ENCODE peak calls at places on chromosome 1, in ten cellular contexts. One of them, this sample, is unnamed.

GRCh38 chr1:48530727-48531351 is 58.8 kb upstream of the SPATA6 start:
- DNase-seq in NCI-H69: peak; percentile 89
- DNase-seq in heart right ventricle: peak; percentile 8
- DNase-seq in substantia nigra: peak; percentile 42
- DNase-seq in GDM1: peak; percentile 17
- DNase-seq in epithelial cell of proximal tubule: no peak
- DNase-seq in GM04503: no peak
- DNase-seq in SHP77: peak; percentile 71
- DNase-seq in AML-193: peak; percentile 46
- DNase-seq in cardiac fibroblast: peak; percentile 29
- DNase-seq in this sample: peak; percentile 93

GRCh38 chr1:209363112-209363511 is 220.4 kb upstream of the CAMK1G start:
- DNase-seq in NCI-H69: peak; percentile 71
- DNase-seq in heart right ventricle: no peak
- DNase-seq in substantia nigra: no peak
- DNase-seq in GDM1: no peak
- DNase-seq in epithelial cell of proximal tubule: no peak
- DNase-seq in GM04503: no peak
- DNase-seq in SHP77: no peak
- DNase-seq in AML-193: no peak
- DNase-seq in cardiac fibroblast: no peak
- DNase-seq in this sample: no peak

GRCh38 chr1:114032271-114033218 is 53.3 kb downstream of the OLFML3 start:
- DNase-seq in NCI-H69: no peak
- DNase-seq in heart right ventricle: no peak
- DNase-seq in substantia nigra: no peak
- DNase-seq in GDM1: no peak
- DNase-seq in epithelial cell of proximal tubule: no peak
- DNase-seq in GM04503: peak; percentile 51
- DNase-seq in SHP77: no peak
- DNase-seq in AML-193: no peak
- DNase-seq in cardiac fibroblast: peak; percentile 80
- DNase-seq in this sample: no peak

GRCh38 chr1:93734999-93735398 is 53.4 kb upstream of the BCAR3 start:
- DNase-seq in NCI-H69: no peak
- DNase-seq in heart right ventricle: no peak
- DNase-seq in substantia nigra: no peak
- DNase-seq in GDM1: no peak
- DNase-seq in epithelial cell of proximal tubule: no peak
- DNase-seq in GM04503: no peak
- DNase-seq in SHP77: no peak
- DNase-seq in AML-193: no peak
- DNase-seq in cardiac fibroblast: no peak
- DNase-seq in this sample: no peak

GRCh38 chr1:36115200-36115669 is 9.8 kb downstream of the COL8A2 start:
- DNase-seq in NCI-H69: peak; percentile 64
- DNase-seq in heart right ventricle: no peak
- DNase-seq in substantia nigra: peak; percentile 20
- DNase-seq in GDM1: no peak
- DNase-seq in epithelial cell of proximal tubule: no peak
- DNase-seq in GM04503: peak; percentile 79
- DNase-seq in SHP77: peak; percentile 14
- DNase-seq in AML-193: no peak
- DNase-seq in cardiac fibroblast: peak; percentile 45
- DNase-seq in this sample: no peak

GRCh38 chr1:234486858-234487830 is 8.2 kb upstream of the TARBP1 start:
- DNase-seq in NCI-H69: peak; percentile 66
- DNase-seq in heart right ventricle: peak; percentile 47
- DNase-seq in substantia nigra: no peak
- DNase-seq in GDM1: peak; percentile 38
- DNase-seq in epithelial cell of proximal tubule: no peak
- DNase-seq in GM04503: no peak
- DNase-seq in SHP77: no peak
- DNase-seq in AML-193: peak; percentile 77
- DNase-seq in cardiac fibroblast: peak; percentile 85
- DNase-seq in this sample: no peak

GRCh38 chr1:19476440-19477190 is 8.7 kb downstream of the CAPZB start:
- DNase-seq in NCI-H69: no peak
- DNase-seq in heart right ventricle: peak; percentile 36
- DNase-seq in substantia nigra: no peak
- DNase-seq in GDM1: peak; percentile 82
- DNase-seq in epithelial cell of proximal tubule: no peak
- DNase-seq in GM04503: no peak
- DNase-seq in SHP77: no peak
- DNase-seq in AML-193: peak; percentile 31
- DNase-seq in cardiac fibroblast: peak; percentile 56
- DNase-seq in this sample: no peak

GRCh38 chr1:2318294-2319278 is 72.8 kb downstream of the MORN1 start:
- DNase-seq in NCI-H69: peak; percentile 4
- DNase-seq in heart right ventricle: no peak
- DNase-seq in substantia nigra: no peak
- DNase-seq in GDM1: no peak
- DNase-seq in epithelial cell of proximal tubule: no peak
- DNase-seq in GM04503: no peak
- DNase-seq in SHP77: no peak
- DNase-seq in AML-193: no peak
- DNase-seq in cardiac fibroblast: no peak
- DNase-seq in this sample: no peak

GRCh38 chr1:184210048-184210447 is 158.5 kb downstream of the TSEN15 start:
- DNase-seq in NCI-H69: peak; percentile 45
- DNase-seq in heart right ventricle: peak; percentile 11
- DNase-seq in substantia nigra: no peak
- DNase-seq in GDM1: no peak
- DNase-seq in epithelial cell of proximal tubule: peak; percentile 97
- DNase-seq in GM04503: peak; percentile 82
- DNase-seq in SHP77: no peak
- DNase-seq in AML-193: no peak
- DNase-seq in cardiac fibroblast: no peak
- DNase-seq in this sample: no peak